ENCODE peak calls at places on chromosome 4, in seven cellular contexts. L is thoracic aorta, O is uterus, H is endodermal cell, Y is heart right ventricle, D is left ventricle myocardium inferior, Z is breast epithelium. N is an unnamed sample. For H3K4me1 and H3K27me3, the result is how much of the 10 kb centered on the place peaks cover.

GRCh38 chr4:143721317-143721716 is 20.8 kb upstream of the FREM3 start:
- DNase-seq in L (no peak), O (no peak), H (no peak), Y (no peak), D (no peak), Z (no peak), N (no peak)

GRCh38 chr4:52250124-52250523 is 199.0 kb downstream of the SPATA18 start:
- DNase-seq in L (peak), O (peak), H (no peak), Y (peak), D (peak), Z (no peak), N (no peak)

GRCh38 chr4:115090483-115091075 is 22.8 kb downstream of the NDST4 start:
- DNase-seq in L (no peak), O (no peak), H (no peak), Y (no peak), D (no peak), Z (no peak), N (peak)

GRCh38 chr4:12555011-12555410 is 929.1 kb downstream of the RAB28 start:
- DNase-seq in L (no peak), O (no peak), H (no peak), Y (no peak), D (no peak), Z (no peak), N (no peak)

GRCh38 chr4:23921447-23921845 is 31.6 kb upstream of the PPARGC1A start:
- DNase-seq in L (no peak), O (no peak), H (no peak), Y (no peak), D (no peak), Z (peak), N (peak)

GRCh38 chr4:10662937-10663336 is 21.6 kb downstream of the CLNK start:
- DNase-seq in L (no peak), O (no peak), H (no peak), Y (no peak), D (no peak), Z (no peak), N (no peak)

GRCh38 chr4:20432098-20432497 is 180.4 kb downstream of the SLIT2 start:
- DNase-seq in L (no peak), O (no peak), H (no peak), Y (no peak), D (no peak), Z (no peak), N (peak)

GRCh38 chr4:185625503-185625902 is 90.2 kb upstream of the PDLIM3 start:
- DNase-seq in L (no peak), O (no peak), H (no peak), Y (no peak), D (no peak), Z (no peak), N (peak)

GRCh38 chr4:15006416-15007024 is 4.2 kb downstream of the CPEB2 start:
- DNase-seq in L (no peak), O (no peak), H (no peak), Y (no peak), D (no peak), Z (no peak), N (peak)

GRCh38 chr4:119139822-119140252 is 4.2 kb downstream of the MYOZ2 start:
- DNase-seq in L (no peak), O (no peak), H (no peak), Y (no peak), D (no peak), Z (no peak), N (peak)

GRCh38 chr4:119136541-119136940 is 909 bp downstream of the MYOZ2 start:
- DNase-seq in L (no peak), O (no peak), H (no peak), Y (no peak), D (no peak), Z (no peak), N (no peak)

GRCh38 chr4:119138046-119138445 is 2.4 kb downstream of the MYOZ2 start:
- DNase-seq in L (no peak), O (no peak), H (no peak), Y (no peak), D (no peak), Z (no peak), N (no peak)

GRCh38 chr4:119142837-119143236 is 7.2 kb downstream of the MYOZ2 start:
- DNase-seq in L (no peak), O (no peak), H (no peak), Y (no peak), D (no peak), Z (no peak), N (no peak)

GRCh38 chr4:119139316-119139715 is 3.7 kb downstream of the MYOZ2 start:
- DNase-seq in L (no peak), O (no peak), H (no peak), Y (no peak), D (no peak), Z (no peak), N (no peak)
- H3K4me1 ChIP-seq in L (under half), O (under half), H (under half), Y (under half), D (under half), Z (under half), N (under half)

DNA sequence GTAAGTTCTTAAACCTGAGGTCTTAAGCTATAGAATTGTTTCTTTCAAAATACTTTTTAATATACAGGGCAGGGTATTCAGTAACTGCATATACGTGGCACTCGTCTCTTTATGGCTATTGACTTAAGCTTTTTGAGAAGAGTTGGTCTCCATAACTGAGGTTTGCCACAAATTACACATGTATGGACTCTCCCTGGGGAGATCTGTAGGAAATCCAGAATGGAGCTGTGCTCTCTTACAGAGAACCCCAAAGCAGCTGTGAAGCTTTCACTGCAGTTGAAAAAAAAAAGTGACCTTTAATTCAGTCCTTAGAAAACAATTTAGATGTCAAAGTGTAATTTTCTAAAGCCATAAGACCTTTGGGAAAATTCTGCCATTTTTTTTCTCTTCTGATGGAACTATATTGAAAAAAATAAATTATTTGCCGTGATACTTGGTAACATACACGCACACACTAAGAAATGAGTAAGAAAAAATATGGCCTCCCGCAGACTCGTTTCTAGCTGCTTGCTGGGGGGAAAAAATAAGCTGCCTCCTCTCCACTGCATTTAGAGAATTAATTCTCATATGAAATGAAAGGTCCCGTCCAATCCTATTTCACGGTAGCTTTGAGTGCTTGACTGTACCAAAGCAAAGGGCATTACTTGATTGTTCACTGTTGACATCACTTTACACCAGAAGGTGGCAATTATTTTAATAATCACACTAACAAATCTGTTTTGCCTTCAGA is 159.4 kb upstream of the TENM3 start:
- DNase-seq in L (no peak), O (no peak), H (no peak), Y (no peak), D (no peak), Z (no peak), N (no peak)
- H3K4me3 ChIP-seq in L (no peak), O (no peak), H (peak), Y (no peak), D (no peak), Z (no peak), N (no peak)

DNA sequence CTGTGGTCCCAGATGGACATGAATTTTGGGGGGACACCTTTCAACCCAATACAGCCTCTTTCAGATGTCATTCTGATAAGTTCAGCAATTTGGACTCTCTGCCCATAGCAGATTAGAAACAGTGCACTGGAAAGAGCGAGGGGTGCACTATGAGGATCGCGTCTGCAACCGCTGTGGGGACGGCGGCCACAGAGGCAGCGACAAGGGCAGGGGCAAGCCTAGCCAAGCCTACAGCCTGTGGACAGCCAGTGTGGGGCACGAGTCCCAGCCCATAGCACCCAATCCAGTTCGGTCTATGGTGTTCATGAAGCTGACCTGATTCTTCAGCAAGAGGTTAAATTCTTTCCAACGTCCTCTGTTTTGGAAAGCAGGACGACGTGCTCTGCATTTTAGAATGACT is 9.7 kb upstream of the NSG1 start:
- DNase-seq in L (no peak), O (no peak), H (no peak), Y (no peak), D (no peak), Z (no peak), N (no peak)
- H3K27me3 ChIP-seq in L (under half), O (under half), H (under half), Y (under half), D (under half), Z (under half), N (under half)

DNA sequence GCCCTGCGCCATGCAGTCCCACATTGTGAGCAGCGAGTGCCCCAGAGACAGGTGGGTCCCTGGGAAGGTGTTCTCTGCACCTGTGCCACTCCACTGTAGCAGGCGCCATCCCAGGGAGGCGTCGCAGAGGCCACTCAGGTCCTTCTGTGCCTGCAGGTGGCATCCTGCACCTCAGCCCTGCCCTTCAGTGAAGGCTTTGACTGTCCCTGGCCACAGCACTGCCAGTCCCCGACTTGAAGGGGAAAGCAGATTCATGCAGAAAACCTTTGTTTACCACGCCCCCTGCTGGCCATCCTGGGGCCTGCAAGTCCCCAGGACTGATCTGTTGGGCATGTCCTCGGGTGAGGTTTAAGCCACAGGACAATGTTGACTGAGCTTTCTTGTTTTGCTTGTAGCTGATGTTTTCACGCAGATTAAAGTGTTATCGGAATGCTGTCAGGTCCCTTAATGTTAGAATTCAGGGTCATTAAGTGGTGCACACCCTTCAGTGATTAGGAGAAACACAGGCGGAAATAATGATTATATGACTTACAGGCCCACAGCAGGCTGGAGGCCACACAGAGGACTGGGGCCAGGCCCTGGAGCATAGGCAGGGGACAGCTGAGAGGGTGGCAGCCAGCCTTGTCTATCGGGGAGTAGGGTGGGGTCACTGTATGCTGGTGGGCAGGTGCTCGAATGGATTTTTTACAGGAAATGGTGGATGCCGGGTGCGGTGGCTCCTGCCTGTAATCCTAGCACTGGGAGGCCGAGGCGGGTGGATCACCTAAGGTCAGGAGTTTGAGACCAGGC is 5.0 kb downstream of the TACC3 start:
- DNase-seq in L (peak), O (peak), H (peak), Y (peak), D (peak), Z (peak), N (peak)
- H3K4me1 ChIP-seq in L (under half), O (under half), H (under half), Y (under half), D (under half), Z (under half), N (under half)

DNA sequence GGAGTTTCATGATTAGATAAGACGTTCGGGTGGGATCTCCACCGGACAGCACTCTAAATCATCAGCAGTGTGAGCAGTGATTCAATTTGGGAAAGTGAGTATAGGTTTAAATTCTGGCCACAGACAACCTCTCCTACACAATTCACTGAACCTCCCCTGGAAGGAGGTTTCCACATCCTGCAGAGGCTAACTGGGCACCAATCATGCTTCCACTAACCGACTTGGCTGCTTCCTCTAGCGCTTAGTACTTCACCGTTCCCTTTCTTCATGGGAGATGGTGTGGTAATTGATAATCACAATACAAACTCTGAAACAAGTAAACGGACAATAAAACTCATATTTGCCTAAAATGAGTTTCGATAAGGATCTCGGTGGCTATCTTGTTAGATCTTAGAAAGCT is 5.5 kb downstream of the CXCL9 start:
- DNase-seq in L (no peak), O (no peak), H (no peak), Y (no peak), D (no peak), Z (no peak), N (no peak)
- H3K4me3 ChIP-seq in L (no peak), O (no peak), H (no peak), Y (no peak), D (no peak), Z (no peak), N (no peak)

GRCh38 chr4:42395595-42395994 is 1.7 kb upstream of the SHISA3 start:
- DNase-seq in L (no peak), O (no peak), H (no peak), Y (no peak), D (no peak), Z (no peak), N (no peak)
- H3K27me3 ChIP-seq in L (under half), O (under half), H (half or more), Y (half or more), D (under half), Z (under half), N (under half)

GRCh38 chr4:159179310-159179958 is 76.6 kb downstream of the RAPGEF2 start:
- DNase-seq in L (no peak), O (no peak), H (no peak), Y (no peak), D (no peak), Z (no peak), N (no peak)
- H3K4me1 ChIP-seq in L (under half), O (under half), H (under half), Y (half or more), D (half or more), Z (under half), N (under half)

GRCh38 chr4:37722000-37722638 is 35.9 kb upstream of the RELL1 start:
- DNase-seq in L (no peak), O (no peak), H (no peak), Y (no peak), D (no peak), Z (no peak), N (peak)
- H3K4me3 ChIP-seq in L (no peak), O (no peak), H (no peak), Y (no peak), D (no peak), Z (no peak), N (no peak)